ENCODE peak calls at places on chromosomes 5 and 9, in six cellular contexts. J is NCI-H1092, B is NB4, F is NCI-H1694 treated with DMSO at 0.1 percent for 48 hours, W is iris pigment epithelial cell, O is T-helper 17 cell. K is an unnamed sample.

GRCh38 chr5:17228833-17229291 is 11.4 kb downstream of the BASP1 start:
- DNase-seq in B (no peak), F (no peak), O (no peak), W (peak), J (no peak), K (no peak)

GRCh38 chr9:5557606-5558587 is 47.6 kb downstream of the PDCD1LG2 start:
- DNase-seq in W (peak), B (peak), J (no peak), O (peak), F (no peak), K (no peak)

GRCh38 chr9:123544007-123544827 is 188.2 kb downstream of the CRB2 start:
- DNase-seq in B (peak), W (peak), O (no peak), J (peak), F (peak), K (no peak)

GRCh38 chr5:72957337-72957736 is 1.5 kb downstream of the FCHO2 start:
- DNase-seq in F (no peak), O (no peak), W (no peak), B (no peak), J (no peak), K (no peak)

GRCh38 chr5:147403659-147404640 is 105.9 kb downstream of the DPYSL3 start:
- DNase-seq in J (no peak), O (no peak), W (peak), F (no peak), B (peak), K (no peak)

GRCh38 chr5:147276497-147276896 is 41.7 kb downstream of the STK32A start:
- DNase-seq in O (no peak), J (no peak), W (no peak), B (no peak), F (no peak), K (no peak)

GRCh38 chr5:79840085-79840990 is 150.7 kb downstream of the CMYA5 start:
- DNase-seq in J (no peak), F (no peak), W (no peak), O (no peak), B (no peak), K (no peak)

GRCh38 chr5:53035868-53036381 is 46.8 kb downstream of the ITGA2 start:
- DNase-seq in O (no peak), J (no peak), W (peak), F (no peak), B (peak), K (no peak)

GRCh38 chr5:142924135-142924883 is 154.1 kb downstream of the ARHGAP26 start:
- DNase-seq in F (peak), B (peak), O (no peak), W (peak), J (no peak), K (no peak)

GRCh38 chr9:20621553-20622329 is 558 bp downstream of the MLLT3 start:
- DNase-seq in B (peak), F (peak), J (peak), W (peak), O (peak), K (peak)

GRCh38 chr5:73093943-73094342 is 26.4 kb upstream of the TMEM171 start:
- DNase-seq in W (peak), F (no peak), O (no peak), J (no peak), B (peak), K (no peak)

GRCh38 chr9:20598367-20598766 is 23.9 kb downstream of the MLLT3 start:
- DNase-seq in B (no peak), J (no peak), O (no peak), F (no peak), W (no peak), K (no peak)